ENCODE peak calls at places on chromosomes 13 and 19, in four cellular contexts. X, S, D and H are unnamed samples.

GRCh38 chr19:33770107-33770506 is 26.6 kb upstream of the KCTD15 start:
- DNase-seq in S (no peak), X (no peak), D (no peak), H (no peak)

GRCh38 chr13:112892759-112893569 is 76.0 kb upstream of the MCF2L start:
- DNase-seq in X (no peak), S (no peak), D (no peak), H (no peak)

GRCh38 chr19:11450570-11451326 is 15.3 kb downstream of the PRKCSH start:
- DNase-seq in S (no peak), X (no peak), D (no peak), H (no peak)

GRCh38 chr19:27971071-27971470 is 1241.9 kb downstream of the UQCRFS1 start:
- DNase-seq in X (no peak), S (no peak), D (no peak), H (no peak)

GRCh38 chr19:14507704-14508246 is 10.4 kb downstream of the DNAJB1 start:
- DNase-seq in D (no peak), S (no peak), X (no peak), H (no peak)

GRCh38 chr13:48216204-48216711 is 16.7 kb upstream of the ITM2B start:
- DNase-seq in D (no peak), X (no peak), S (no peak), H (no peak)

GRCh38 chr19:48878219-48879024 is 6.2 kb downstream of the PPP1R15A start:
- DNase-seq in X (peak), S (no peak), D (no peak), H (no peak)

GRCh38 chr19:4086336-4086953 is 19.7 kb upstream of the ZBTB7A start:
- DNase-seq in S (no peak), X (no peak), D (no peak), H (no peak)

GRCh38 chr13:97266734-97267417 is 44.7 kb downstream of the MBNL2 start:
- DNase-seq in X (no peak), D (no peak), S (no peak), H (no peak)

GRCh38 chr13:60654405-60654804 is 257.4 kb downstream of the TDRD3 start:
- DNase-seq in D (no peak), X (peak), S (no peak), H (peak)

GRCh38 chr19:18475762-18476331 is 37.9 kb upstream of the ISYNA1 start:
- DNase-seq in S (no peak), X (no peak), D (no peak), H (no peak)

GRCh38 chr13:97568850-97569249 is 134.9 kb downstream of the RAP2A start:
- DNase-seq in X (no peak), S (no peak), D (no peak), H (no peak)

GRCh38 chr19:33840382-33840781 is 43.7 kb downstream of the KCTD15 start:
- DNase-seq in D (no peak), X (no peak), S (no peak), H (no peak)

GRCh38 chr19:8451377-8451776 is 6.6 kb downstream of the HNRNPM start:
- DNase-seq in D (no peak), S (no peak), X (no peak), H (no peak)

GRCh38 chr19:44718441-44719261 is 19.7 kb downstream of the CEACAM16 start:
- DNase-seq in D (no peak), X (peak), S (no peak), H (no peak)